ENCODE peak calls at places on chromosomes 3 and 15, in four cellular contexts. Q is ELR, O is RWPE1, H is islet precursor cell. Z is an unnamed sample.

GRCh38 chr3:102512734-102513518 is 78.1 kb downstream of the ZPLD1 start:
- DNase-seq in H (no peak), Q (peak; percentile 65), O (peak; percentile 22), Z (no peak)

GRCh38 chr15:49215768-49216739 is 46.0 kb downstream of the GALK2 start:
- DNase-seq in O (no peak), Q (no peak), H (no peak), Z (no peak)

GRCh38 chr15:73981761-73982222 is 10.3 kb downstream of the STOML1 start:
- DNase-seq in H (no peak), Q (no peak), O (no peak), Z (no peak)

GRCh38 chr15:101368868-101369642 is 74.0 kb upstream of the SNRPA1 start:
- DNase-seq in O (no peak), Q (no peak), H (peak; percentile 38), Z (no peak)

GRCh38 chr3:117477214-117477755 is 767.7 kb downstream of the TUSC7 start:
- DNase-seq in Q (no peak), H (no peak), O (no peak), Z (no peak)

GRCh38 chr3:184428561-184429175 is 48.8 kb downstream of the CHRD start:
- DNase-seq in Q (no peak), H (no peak), O (no peak), Z (no peak)

GRCh38 chr15:80929225-80929624 is 60.4 kb downstream of the MESD start:
- DNase-seq in H (no peak), O (peak; percentile 77), Q (peak; percentile 90), Z (no peak)

GRCh38 chr3:12553921-12554391 is 2.9 kb upstream of the MKRN2 start:
- DNase-seq in O (no peak), Q (peak; percentile 37), H (no peak), Z (no peak)

GRCh38 chr15:67076147-67076843 is 10.9 kb downstream of the SMAD3 start:
- DNase-seq in O (peak; percentile 80), Q (peak; percentile 94), H (peak; percentile 84), Z (no peak)

GRCh38 chr15:39834256-39834655 is 51.6 kb upstream of the FSIP1 start:
- DNase-seq in H (no peak), O (no peak), Q (peak; percentile 59), Z (no peak)

GRCh38 chr3:185900228-185900627 is 37.6 kb downstream of the TRA2B start:
- DNase-seq in Q (peak; percentile 98), H (peak; percentile 94), O (peak; percentile 90), Z (no peak)

GRCh38 chr15:48414015-48414414 is 82.8 kb downstream of the DUT start:
- DNase-seq in Q (peak; percentile 9), H (no peak), O (no peak), Z (peak; percentile 54)

GRCh38 chr3:153320585-153321128 is 158.6 kb downstream of the RAP2B start:
- DNase-seq in H (no peak), O (no peak), Q (no peak), Z (no peak)

GRCh38 chr3:11591401-11592266 is 52.1 kb downstream of the VGLL4 start:
- DNase-seq in O (peak; percentile 20), Q (peak; percentile 90), H (peak; percentile 98), Z (peak; percentile 65)

GRCh38 chr3:87503901-87504498 is 227.6 kb upstream of the POU1F1 start:
- DNase-seq in Q (peak; percentile 89), O (peak; percentile 65), H (no peak), Z (no peak)

GRCh38 chr3:69999191-70000027 is at the start of gene SAMMSON:
- DNase-seq in O (no peak), Q (peak; percentile 37), H (no peak), Z (peak; percentile 38)

GRCh38 chr3:127702151-127702578 is 29.4 kb downstream of the ABTB1 start:
- DNase-seq in O (no peak), H (no peak), Q (no peak), Z (peak; percentile 19)

GRCh38 chr3:53780806-53781205 is 65.4 kb downstream of the CHDH start:
- DNase-seq in H (no peak), O (no peak), Q (no peak), Z (no peak)

GRCh38 chr15:40045572-40046217 is 6.7 kb upstream of the SRP14 start:
- DNase-seq in H (peak; percentile 78), O (no peak), Q (no peak), Z (no peak)

GRCh38 chr3:189827108-189827507 is 195.9 kb downstream of the TP63 start:
- DNase-seq in O (no peak), H (no peak), Q (no peak), Z (no peak)

GRCh38 chr3:14352002-14352627 is 50.3 kb upstream of the SLC6A6 start:
- DNase-seq in O (no peak), Q (peak; percentile 29), H (no peak), Z (no peak)

GRCh38 chr3:67109651-67110204 is 111.6 kb downstream of the KBTBD8 start:
- DNase-seq in H (no peak), Q (peak; percentile 74), O (peak; percentile 15), Z (no peak)

GRCh38 chr3:72722930-72723726 is 125.1 kb downstream of the SHQ1 start:
- DNase-seq in O (peak; percentile 14), H (peak; percentile 48), Q (peak; percentile 68), Z (no peak)

GRCh38 chr3:145798691-145799550 is 362.1 kb downstream of the PLOD2 start:
- DNase-seq in Q (no peak), H (no peak), O (no peak), Z (no peak)

GRCh38 chr15:89116404-89116803 is 28.1 kb downstream of the ABHD2 start:
- DNase-seq in O (no peak), H (no peak), Q (peak; percentile 27), Z (no peak)

GRCh38 chr3:82308755-82309154 is 547.3 kb upstream of the GBE1 start:
- DNase-seq in O (no peak), Q (no peak), H (no peak), Z (no peak)

GRCh38 chr3:27639271-27639670 is 82.9 kb downstream of the EOMES start:
- DNase-seq in Q (no peak), H (no peak), O (no peak), Z (no peak)

GRCh38 chr3:67294341-67294740 is 296.2 kb downstream of the KBTBD8 start:
- DNase-seq in Q (no peak), H (peak; percentile 74), O (no peak), Z (no peak)

GRCh38 chr3:108907194-108907593 is 46.5 kb downstream of the GUCA1C start:
- DNase-seq in Q (peak; percentile 63), O (no peak), H (no peak), Z (no peak)

GRCh38 chr15:92069308-92070244 is 216.1 kb downstream of the SLCO3A1 start:
- DNase-seq in H (peak; percentile 81), Q (peak; percentile 46), O (peak; percentile 91), Z (peak; percentile 46)

GRCh38 chr3:186057594-186057993 is 51.3 kb downstream of the ETV5 start:
- DNase-seq in O (peak; percentile 28), H (peak; percentile 87), Q (peak; percentile 88), Z (no peak)

GRCh38 chr3:13495351-13495813 is 15.3 kb downstream of the HDAC11 start:
- DNase-seq in H (no peak), O (no peak), Q (no peak), Z (no peak)

GRCh38 chr15:37034835-37035234 is 65.5 kb downstream of the MEIS2 start:
- DNase-seq in H (no peak), Q (no peak), O (no peak), Z (no peak)

GRCh38 chr15:53869806-53870073 is 108.5 kb upstream of the UNC13C start:
- DNase-seq in H (no peak), Q (no peak), O (no peak), Z (no peak)

GRCh38 chr15:25182098-25182478 is 227.3 kb downstream of the SNRPN start:
- DNase-seq in H (no peak), Q (no peak), O (no peak), Z (no peak)

GRCh38 chr3:165545059-165545458 is 292.2 kb downstream of the BCHE start:
- DNase-seq in H (no peak), Q (no peak), O (no peak), Z (no peak)

GRCh38 chr3:146019508-146019907 is 141.5 kb downstream of the PLOD2 start:
- DNase-seq in Q (no peak), H (no peak), O (no peak), Z (no peak)

Z was measured in uterus.